ENCODE peak calls at places on chromosomes 4 and X, in ten cellular contexts. K is amniotic stem cell, J is ecto neural progenitor cell, L is neural crest cell, W is thoracic aorta, C is DMS153, M is AG04450, T is nucleus accumbens, F is body of pancreas, I is brain microvascular endothelial cell. R is an unnamed sample.

GRCh38 chrX:132491191-132491590 is 2.4 kb upstream of the MBNL3 start:
- DNase-seq in K (no peak), J (no peak), L (no peak), W (no peak), C (peak), M (no peak), T (no peak), F (peak), I (no peak), R (no peak)

GRCh38 chrX:154827624-154828408 is 6.6 kb downstream of the SMIM9 start:
- DNase-seq in K (no peak), J (no peak), L (no peak), W (no peak), C (no peak), M (no peak), T (no peak), F (no peak), I (no peak), R (no peak)

GRCh38 chr4:53478671-53479456 is 101.4 kb downstream of the FIP1L1 start:
- DNase-seq in K (peak), J (no peak), L (no peak), W (no peak), C (no peak), M (peak), T (no peak), F (no peak), I (peak), R (no peak)

GRCh38 chr4:186813377-186814068 is 89.9 kb upstream of the FAT1 start:
- DNase-seq in K (no peak), J (no peak), L (no peak), W (no peak), C (no peak), M (no peak), T (no peak), F (no peak), I (no peak), R (no peak)

GRCh38 chr4:66016240-66016639 is 346.0 kb upstream of the EPHA5 start:
- DNase-seq in K (no peak), J (no peak), L (no peak), W (no peak), C (no peak), M (no peak), T (no peak), F (no peak), I (no peak), R (no peak)

GRCh38 chr4:23022032-23022431 is 329.3 kb downstream of the GBA3 start:
- DNase-seq in K (no peak), J (no peak), L (no peak), W (no peak), C (no peak), M (no peak), T (no peak), F (no peak), I (peak), R (no peak)

GRCh38 chrX:38768079-38768478 is 33.2 kb upstream of the MID1IP1 start:
- DNase-seq in K (peak), J (no peak), L (no peak), W (no peak), C (no peak), M (peak), T (no peak), F (peak), I (no peak), R (no peak)

GRCh38 chr4:63169836-63170235 is 1239.4 kb downstream of the TECRL start:
- DNase-seq in K (no peak), J (no peak), L (no peak), W (no peak), C (no peak), M (no peak), T (no peak), F (no peak), I (no peak), R (no peak)

GRCh38 chrX:151852294-151852693 is 60.4 kb upstream of the MAGEA4 start:
- DNase-seq in K (no peak), J (no peak), L (no peak), W (no peak), C (no peak), M (no peak), T (no peak), F (no peak), I (no peak), R (no peak)